ENCODE peak calls at places on chromosomes 12 and 14, in nine cellular contexts. Y is adrenal gland; V is RWPE2; I is CD8-positive, alpha-beta T cell; K is tibial artery; P is gastrocnemius medialis; G is right lobe of liver; T is astrocyte; S is transverse colon. B is an unnamed sample. For H3K4me1, the result is how much of the 10 kb centered on the place peaks cover.

GRCh38 chr12:49198431-49199155 is 9.7 kb upstream of the TUBA1A start:
- DNase-seq in K (peak), S (no peak), T (peak), V (peak), G (no peak), P (no peak), I (no peak), Y (peak), B (no peak)

GRCh38 chr14:33457617-33458016 is 493.3 kb downstream of the EGLN3 start:
- DNase-seq in Y (no peak), K (no peak), P (peak), I (no peak), G (no peak), T (no peak), S (no peak), V (peak), B (no peak)

GRCh38 chr12:83665755-83666154 is 979.0 kb downstream of the TMTC2 start:
- DNase-seq in V (no peak), G (no peak), K (no peak), P (no peak), Y (no peak), S (no peak), T (no peak), I (no peak), B (no peak)

GRCh38 chr12:96434107-96434506 is 33.9 kb upstream of the CDK17 start:
- DNase-seq in V (no peak), S (peak), Y (no peak), G (no peak), I (peak), P (no peak), K (no peak), T (peak), B (no peak)

GRCh38 chr14:81384900-81385299 is 15.2 kb downstream of the STON2 start:
- DNase-seq in I (no peak), Y (no peak), T (peak), V (no peak), G (no peak), S (no peak), K (no peak), P (no peak), B (no peak)

GRCh38 chr14:96737869-96738268 is 59.3 kb upstream of the VRK1 start:
- DNase-seq in I (no peak), S (no peak), T (no peak), P (no peak), Y (no peak), G (no peak), K (no peak), V (no peak), B (no peak)

GRCh38 chr12:109020136-109020535 is 732 bp downstream of the SVOP start:
- DNase-seq in T (no peak), K (no peak), Y (no peak), S (no peak), V (no peak), G (no peak), P (no peak), I (no peak), B (no peak)

GRCh38 chr12:8676651-8677050 is 14.0 kb upstream of the MFAP5 start:
- DNase-seq in I (no peak), S (no peak), T (no peak), V (no peak), K (no peak), P (no peak), G (no peak), Y (no peak), B (no peak)

GRCh38 chr12:69555461-69555860 is 29.8 kb upstream of the CCT2 start:
- DNase-seq in I (no peak), G (no peak), V (no peak), T (peak), Y (no peak), K (no peak), S (no peak), P (no peak), B (no peak)

GRCh38 chr12:78118036-78118435 is 287.3 kb downstream of the NAV3 start:
- DNase-seq in I (no peak), G (no peak), T (no peak), Y (peak), P (no peak), S (no peak), K (no peak), V (no peak), B (no peak)

GRCh38 chr12:103836345-103836744 is 4.7 kb downstream of the NT5DC3 start:
- DNase-seq in P (no peak), S (no peak), V (no peak), T (no peak), K (no peak), G (no peak), Y (no peak), I (no peak), B (no peak)
- H3K4me1 ChIP-seq in P (under half), S (under half), V (under half), T (under half), K (under half), G (under half), Y (under half), I (under half), B (under half)

GRCh38 chr14:103818422-103818821 is 29.0 kb downstream of the PPP1R13B start:
- DNase-seq in S (no peak), P (no peak), K (no peak), V (no peak), I (no peak), T (no peak), Y (peak), G (no peak), B (no peak)

GRCh38 chr14:103818870-103819269 is 28.5 kb downstream of the PPP1R13B start:
- DNase-seq in Y (no peak), I (no peak), T (no peak), P (no peak), K (no peak), S (no peak), V (no peak), G (no peak), B (no peak)

GRCh38 chr14:103819503-103820307 is 27.7 kb downstream of the PPP1R13B start:
- DNase-seq in P (no peak), Y (peak), S (peak), G (no peak), V (no peak), T (no peak), I (no peak), K (peak), B (no peak)

GRCh38 chr14:103820382-103820781 is 27.0 kb downstream of the PPP1R13B start:
- DNase-seq in V (no peak), K (no peak), I (no peak), Y (no peak), P (no peak), G (no peak), T (no peak), S (no peak), B (no peak)

DNA sequence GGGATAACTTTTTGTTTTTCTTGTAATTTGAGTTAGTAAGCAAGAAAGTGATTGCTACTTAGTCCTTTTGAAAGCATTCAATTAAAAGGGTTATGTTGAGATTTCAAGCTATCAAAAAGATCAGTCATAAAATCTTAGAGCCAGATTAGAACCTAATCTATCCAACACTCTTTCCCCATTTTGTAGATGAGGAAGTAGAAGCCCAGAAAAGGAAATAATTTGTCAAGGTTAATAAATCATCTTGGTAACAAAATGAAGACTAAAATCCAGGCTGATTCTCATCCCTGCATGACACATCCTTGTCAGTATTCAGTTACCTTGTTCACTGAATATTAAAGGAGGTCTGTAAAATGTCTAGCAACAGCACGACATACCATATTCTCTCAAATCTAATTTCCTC is 26.5 kb downstream of the PPP1R13B start:
- DNase-seq in S (no peak), K (no peak), V (no peak), T (no peak), Y (no peak), P (no peak), G (no peak), I (no peak), B (no peak)
- H3K4me1 ChIP-seq in S (under half), K (under half), V (under half), T (under half), Y (under half), P (under half), G (under half), I (under half), B (under half)

DNA sequence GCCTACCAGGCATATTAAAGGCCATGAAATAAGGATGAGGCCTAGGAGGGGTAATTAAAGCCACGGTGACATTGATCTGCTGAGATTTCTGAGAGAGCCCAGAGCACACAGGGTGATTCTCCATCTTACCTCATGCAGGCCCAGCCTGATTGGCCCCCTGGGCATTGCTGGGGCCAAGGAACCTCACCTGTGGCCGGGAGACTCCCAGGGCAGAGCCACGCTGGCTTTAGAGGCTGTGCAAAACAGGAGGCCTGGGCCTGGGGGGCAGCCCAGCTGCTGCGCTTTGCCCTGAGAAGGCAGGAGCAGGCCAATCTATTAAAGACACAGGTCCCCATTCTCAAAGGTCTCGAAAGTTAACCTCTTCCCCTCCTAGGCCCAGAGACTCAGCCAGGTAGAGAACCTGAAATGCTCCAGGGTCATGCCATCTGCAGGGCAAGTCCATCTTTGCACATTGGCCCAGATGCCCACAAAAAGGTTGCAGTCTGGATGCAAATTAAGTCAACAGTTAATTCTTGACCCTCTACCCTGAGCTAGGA is 1099.7 kb downstream of the BCL11B start:
- DNase-seq in V (no peak), P (no peak), G (no peak), I (no peak), S (no peak), Y (no peak), K (no peak), T (no peak), B (no peak)
- H3K4me1 ChIP-seq in V (under half), P (under half), G (under half), I (half or more), S (under half), Y (under half), K (under half), T (under half), B (under half)

DNA sequence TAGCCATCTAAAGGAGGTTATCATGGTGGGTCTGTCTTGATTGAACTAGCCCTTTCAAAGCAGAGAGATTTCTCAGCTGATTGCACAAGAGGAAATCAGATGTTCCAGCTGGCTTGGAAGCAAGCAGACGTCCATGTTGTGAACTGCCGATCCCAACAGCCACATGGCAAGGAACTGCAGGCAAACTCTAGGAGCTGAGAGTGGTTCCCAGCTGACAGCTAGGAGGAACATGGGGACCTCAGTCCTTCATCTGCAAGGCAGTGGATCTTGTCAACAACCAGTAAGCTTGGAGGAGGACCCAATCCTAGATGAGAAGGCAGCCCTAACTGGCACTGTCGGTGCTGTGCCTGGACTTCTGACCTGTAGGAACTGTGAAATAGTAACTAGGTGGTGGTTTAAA is 7.7 kb downstream of the ACVR1B start:
- DNase-seq in V (no peak), P (peak), T (no peak), I (no peak), K (no peak), G (no peak), Y (peak), S (peak), B (no peak)
- H3K4me1 ChIP-seq in V (under half), P (under half), T (under half), I (under half), K (under half), G (under half), Y (under half), S (half or more), B (under half)

B was measured in thoracic aorta.